ENCODE peak calls at places on chromosomes 16 and 17, in five cellular contexts. F, R, J, U and S are unnamed samples.

GRCh38 chr16:68286153-68287074 is 22.1 kb downstream of the SLC7A6 start:
- DNase-seq in F (no peak), R (no peak), J (no peak), U (no peak), S (no peak)

GRCh38 chr17:31093866-31094599 is 744 bp upstream of the NF1 start:
- DNase-seq in F (no peak), R (no peak), J (no peak), U (no peak), S (no peak)

GRCh38 chr17:1267471-1267947 is 2.7 kb upstream of the BHLHA9 start:
- DNase-seq in F (peak), R (no peak), J (no peak), U (no peak), S (no peak)

GRCh38 chr16:86509759-86510464 is 415 bp upstream of the FOXF1 start:
- DNase-seq in F (peak), R (no peak), J (no peak), U (no peak), S (peak)

GRCh38 chr16:3022697-3023414 is 886 bp downstream of the HCFC1R1 start:
- DNase-seq in F (peak), R (no peak), J (no peak), U (no peak), S (no peak)

GRCh38 chr17:17416007-17416399 is 60.8 kb upstream of the MED9 start:
- DNase-seq in F (peak), R (peak), J (no peak), U (no peak), S (peak)

GRCh38 chr16:14321542-14321941 is 250.4 kb downstream of the MRTFB start:
- DNase-seq in F (no peak), R (no peak), J (no peak), U (no peak), S (no peak)

GRCh38 chr16:62041401-62041800 is 5.2 kb upstream of the CDH8 start:
- DNase-seq in F (peak), R (no peak), J (no peak), U (no peak), S (no peak)

GRCh38 chr16:58197314-58198012 is 443 bp downstream of the CSNK2A2 start:
- DNase-seq in F (peak), R (peak), J (no peak), U (peak), S (no peak)

GRCh38 chr17:46720408-46720807 is 98.1 kb downstream of the WNT3 start:
- DNase-seq in F (no peak), R (no peak), J (no peak), U (no peak), S (no peak)

GRCh38 chr17:62740066-62740465 is 68.0 kb downstream of the MARCHF10 start:
- DNase-seq in F (peak), R (no peak), J (no peak), U (no peak), S (no peak)

GRCh38 chr16:17173134-17173729 is 297.5 kb downstream of the XYLT1 start:
- DNase-seq in F (peak), R (no peak), J (no peak), U (no peak), S (no peak)

GRCh38 chr17:42058018-42058417 is 7.6 kb upstream of the C17orf113 start:
- DNase-seq in F (no peak), R (no peak), J (no peak), U (no peak), S (no peak)

GRCh38 chr16:12340151-12340733 is 363.7 kb downstream of the SNX29 start:
- DNase-seq in F (peak), R (peak), J (no peak), U (no peak), S (peak)

GRCh38 chr17:68829211-68829610 is 126.0 kb downstream of the ABCA8 start:
- DNase-seq in F (no peak), R (no peak), J (no peak), U (no peak), S (no peak)

GRCh38 chr17:39678340-39679116 is 9.3 kb downstream of the PGAP3 start:
- DNase-seq in F (no peak), R (no peak), J (no peak), U (no peak), S (no peak)

GRCh38 chr17:65550758-65551157 is 10.7 kb downstream of the AXIN2 start:
- DNase-seq in F (no peak), R (no peak), J (no peak), U (no peak), S (no peak)

GRCh38 chr16:69448470-69449193 is 24.2 kb downstream of the CYB5B start:
- DNase-seq in F (peak), R (no peak), J (no peak), U (no peak), S (peak)

GRCh38 chr17:62966426-62967110 is 533 bp downstream of the TANC2 start:
- DNase-seq in F (peak), R (no peak), J (no peak), U (no peak), S (no peak)

GRCh38 chr17:78411241-78411855 is 32.9 kb downstream of the PGS1 start:
- DNase-seq in F (no peak), R (no peak), J (no peak), U (no peak), S (no peak)

GRCh38 chr16:56225013-56225742 is 33.9 kb downstream of the GNAO1 start:
- DNase-seq in F (no peak), R (no peak), J (no peak), U (no peak), S (no peak)